ENCODE peak calls at places on chromosomes 16 and 17, in six cellular contexts. U, O, J, A, Q and Z are unnamed samples.

GRCh38 chr17:16934836-16935235 is 37.1 kb downstream of the TNFRSF13B start:
- DNase-seq in U (no peak), O (no peak), J (no peak), A (no peak), Q (no peak), Z (no peak)

GRCh38 chr17:16353702-16354174 is 469 bp upstream of the CENPV start:
- DNase-seq in U (no peak), O (no peak), J (no peak), A (no peak), Q (no peak), Z (no peak)

GRCh38 chr17:2965621-2966275 is 97.7 kb downstream of the OR1D5 start:
- DNase-seq in U (no peak), O (no peak), J (no peak), A (no peak), Q (no peak), Z (no peak)

GRCh38 chr17:51666971-51667721 is 406.8 kb downstream of the UTP18 start:
- DNase-seq in U (no peak), O (no peak), J (no peak), A (no peak), Q (no peak), Z (no peak)

GRCh38 chr16:68396481-68396880 is 51.8 kb downstream of the SMPD3 start:
- DNase-seq in U (peak), O (peak), J (no peak), A (no peak), Q (peak), Z (no peak)

GRCh38 chr16:1895949-1896675 is 22.1 kb downstream of the HS3ST6 start:
- DNase-seq in U (no peak), O (no peak), J (no peak), A (no peak), Q (no peak), Z (no peak)

GRCh38 chr17:78998311-78999055 is 11.1 kb downstream of the CANT1 start:
- DNase-seq in U (no peak), O (no peak), J (peak), A (no peak), Q (no peak), Z (no peak)

GRCh38 chr17:62678214-62678919 is 50.9 kb downstream of the MRC2 start:
- DNase-seq in U (no peak), O (no peak), J (no peak), A (no peak), Q (no peak), Z (no peak)

GRCh38 chr17:43791589-43791988 is 11.4 kb downstream of the CFAP97D1 start:
- DNase-seq in U (peak), O (no peak), J (no peak), A (no peak), Q (no peak), Z (no peak)

GRCh38 chr16:46833465-46833810 is 2.5 kb upstream of the C16orf87 start:
- DNase-seq in U (no peak), O (no peak), J (no peak), A (no peak), Q (no peak), Z (no peak)

GRCh38 chr16:2243031-2243528 is 6.8 kb downstream of the DNASE1L2 start:
- DNase-seq in U (no peak), O (no peak), J (no peak), A (no peak), Q (no peak), Z (no peak)

GRCh38 chr17:50768348-50768761 is 1.0 kb upstream of the ANKRD40CL start:
- DNase-seq in U (peak), O (no peak), J (peak), A (no peak), Q (no peak), Z (no peak)